ENCODE peak calls at places on chromosomes 5 and 9, in four cellular contexts. K is A549; C is ELR; I is activated naive CD4-positive, alpha-beta T cell treated with anti-CD3 and anti-CD28 coated beads for 36 hours. V is an unnamed sample.

GRCh38 chr5:58503634-58504033 is 12.4 kb downstream of the GAPT start:
- DNase-seq in K (no peak), C (no peak), I (no peak), V (no peak)

GRCh38 chr5:93582677-93583524 is at the start of gene NR2F1:
- DNase-seq in K (peak; percentile 95), C (peak; percentile 98), I (no peak), V (peak; percentile 94)

GRCh38 chr5:168528521-168529360 is at the start of gene FBLL1:
- DNase-seq in K (no peak), C (peak; percentile 24), I (peak; percentile 51), V (no peak)

GRCh38 chr5:15707631-15708030 is 207.7 kb downstream of the FBXL7 start:
- DNase-seq in K (no peak), C (no peak), I (no peak), V (no peak)

GRCh38 chr5:65854931-65855330 is 71.4 kb upstream of the ERBIN start:
- DNase-seq in K (no peak), C (no peak), I (no peak), V (peak; percentile 20)

GRCh38 chr9:130658893-130659698 is 5.3 kb upstream of the PRDM12 start:
- DNase-seq in K (no peak), C (no peak), I (no peak), V (no peak)

GRCh38 chr5:97231025-97231636 is 48.1 kb upstream of the RIOK2 start:
- DNase-seq in K (peak; percentile 73), C (peak; percentile 85), I (peak; percentile 55), V (peak; percentile 74)

GRCh38 chr9:114386361-114386885 is 1.4 kb downstream of the AKNA start:
- DNase-seq in K (no peak), C (no peak), I (no peak), V (no peak)

GRCh38 chr5:149317281-149318048 is 27.8 kb upstream of the GRPEL2 start:
- DNase-seq in K (peak; percentile 51), C (peak; percentile 60), I (peak; percentile 58), V (peak; percentile 52)

GRCh38 chr9:97704851-97705250 is 7.7 kb upstream of the XPA start:
- DNase-seq in K (no peak), C (peak; percentile 54), I (no peak), V (no peak)

GRCh38 chr9:112819635-112820496 is 69.3 kb downstream of the SNX30 start:
- DNase-seq in K (peak; percentile 69), C (peak; percentile 72), I (peak; percentile 17), V (peak; percentile 76)

GRCh38 chr5:138724470-138725146 is 28.6 kb upstream of the CTNNA1 start:
- DNase-seq in K (no peak), C (no peak), I (no peak), V (no peak)

GRCh38 chr5:66100851-66101250 is 43.2 kb upstream of the SREK1 start:
- DNase-seq in K (no peak), C (no peak), I (no peak), V (no peak)

GRCh38 chr5:103117471-103117991 is 2.4 kb downstream of the GIN1 start:
- DNase-seq in K (no peak), C (no peak), I (no peak), V (no peak)

GRCh38 chr5:151234476-151235238 is 10.8 kb upstream of the CCDC69 start:
- DNase-seq in K (peak; percentile 51), C (peak; percentile 28), I (peak; percentile 31), V (peak; percentile 43)

GRCh38 chr5:122498163-122498562 is 186.1 kb downstream of the SNCAIP start:
- DNase-seq in K (no peak), C (no peak), I (no peak), V (no peak)

GRCh38 chr9:87152206-87152605 is 204.9 kb upstream of the GAS1 start:
- DNase-seq in K (no peak), C (no peak), I (no peak), V (no peak)

GRCh38 chr5:126674145-126674544 is 73.4 kb downstream of the PHAX start:
- DNase-seq in K (no peak), C (no peak), I (no peak), V (no peak)